ENCODE peak calls at places on chromosomes 6 and 20, in four cellular contexts. One of them, this sample, is unnamed.

GRCh38 chr6:78746457-78746856 is 120.9 kb upstream of the IRAK1BP1 start:
- DNase-seq in SK-N-SH: no peak
- DNase-seq in H1: no peak
- DNase-seq in GM12878: no peak
- DNase-seq in this sample: no peak

GRCh38 chr6:12269100-12269499 is 21.1 kb upstream of the EDN1 start:
- DNase-seq in SK-N-SH: no peak
- DNase-seq in GM12878: no peak
- DNase-seq in H1: no peak
- DNase-seq in this sample: no peak

GRCh38 chr20:23245553-23246128 is 105.0 kb upstream of the NXT1 start:
- DNase-seq in H1: no peak
- DNase-seq in GM12878: peak
- DNase-seq in SK-N-SH: no peak
- DNase-seq in this sample: peak

GRCh38 chr6:41774841-41775240 is 4.9 kb downstream of the FRS3 start:
- DNase-seq in SK-N-SH: no peak
- DNase-seq in H1: no peak
- DNase-seq in GM12878: no peak
- DNase-seq in this sample: no peak

GRCh38 chr6:14950103-14950969 is 295.5 kb upstream of the JARID2 start:
- DNase-seq in H1: no peak
- DNase-seq in SK-N-SH: no peak
- DNase-seq in GM12878: no peak
- DNase-seq in this sample: peak

GRCh38 chr6:44653761-44654218 is 266.3 kb downstream of the CDC5L start:
- DNase-seq in H1: no peak
- DNase-seq in SK-N-SH: no peak
- DNase-seq in GM12878: no peak
- DNase-seq in this sample: no peak

GRCh38 chr6:148438593-148438992 is 96.0 kb downstream of the SASH1 start:
- DNase-seq in GM12878: no peak
- DNase-seq in SK-N-SH: no peak
- DNase-seq in H1: no peak
- DNase-seq in this sample: no peak

GRCh38 chr20:36819662-36820061 is 46.1 kb upstream of the DSN1 start:
- DNase-seq in GM12878: no peak
- DNase-seq in SK-N-SH: no peak
- DNase-seq in H1: no peak
- DNase-seq in this sample: no peak

GRCh38 chr20:45765307-45765910 is 26.3 kb downstream of the WFDC3 start:
- DNase-seq in GM12878: no peak
- DNase-seq in H1: no peak
- DNase-seq in SK-N-SH: no peak
- DNase-seq in this sample: no peak

GRCh38 chr6:166898910-166899309 is 57.4 kb downstream of the RNASET2 start:
- DNase-seq in SK-N-SH: no peak
- DNase-seq in GM12878: no peak
- DNase-seq in H1: no peak
- DNase-seq in this sample: no peak

GRCh38 chr6:151242420-151242841 is 2.7 kb downstream of the AKAP12 start:
- DNase-seq in H1: no peak
- DNase-seq in GM12878: no peak
- DNase-seq in SK-N-SH: no peak
- DNase-seq in this sample: no peak

GRCh38 chr6:56757585-56757984 is 114.9 kb upstream of the DST start:
- DNase-seq in GM12878: no peak
- DNase-seq in H1: no peak
- DNase-seq in SK-N-SH: no peak
- DNase-seq in this sample: peak

GRCh38 chr6:24600903-24601302 is 45.1 kb downstream of the KIAA0319 start:
- DNase-seq in GM12878: no peak
- DNase-seq in SK-N-SH: no peak
- DNase-seq in H1: no peak
- DNase-seq in this sample: peak

GRCh38 chr20:56299362-56299761 is 50.8 kb downstream of the MC3R start:
- DNase-seq in SK-N-SH: peak
- DNase-seq in H1: no peak
- DNase-seq in GM12878: no peak
- DNase-seq in this sample: peak
- TF ChIP-seq NRF1 in SK-N-SH: no peak
- TF ChIP-seq NRF1 in H1: no peak
- TF ChIP-seq NRF1 in GM12878: no peak
- TF ChIP-seq NRF1 in this sample: no peak

GRCh38 chr6:158337332-158337731 is 25.1 kb downstream of the TULP4 start:
- DNase-seq in H1: no peak
- DNase-seq in GM12878: no peak
- DNase-seq in SK-N-SH: no peak
- DNase-seq in this sample: no peak

GRCh38 chr6:158332237-158332636 is 20.0 kb downstream of the TULP4 start:
- DNase-seq in SK-N-SH: no peak
- DNase-seq in H1: no peak
- DNase-seq in GM12878: no peak
- DNase-seq in this sample: no peak

GRCh38 chr6:158338311-158339112 is 26.2 kb downstream of the TULP4 start:
- DNase-seq in SK-N-SH: no peak
- DNase-seq in H1: no peak
- DNase-seq in GM12878: no peak
- DNase-seq in this sample: no peak

GRCh38 chr6:158333094-158333493 is 20.8 kb downstream of the TULP4 start:
- DNase-seq in GM12878: no peak
- DNase-seq in SK-N-SH: no peak
- DNase-seq in H1: no peak
- DNase-seq in this sample: no peak

GRCh38 chr6:158334534-158334933 is 22.3 kb downstream of the TULP4 start:
- DNase-seq in GM12878: no peak
- DNase-seq in SK-N-SH: no peak
- DNase-seq in H1: no peak
- DNase-seq in this sample: no peak
- TF ChIP-seq NRF1 in GM12878: no peak
- TF ChIP-seq NRF1 in SK-N-SH: no peak
- TF ChIP-seq NRF1 in H1: no peak
- TF ChIP-seq NRF1 in this sample: no peak

GRCh38 chr6:45677381-45677992 is 299.8 kb upstream of the SUPT3H start:
- DNase-seq in H1: no peak
- DNase-seq in GM12878: peak
- DNase-seq in SK-N-SH: no peak
- DNase-seq in this sample: no peak

GRCh38 chr6:45679163-45679562 is 301.4 kb upstream of the SUPT3H start:
- DNase-seq in GM12878: no peak
- DNase-seq in SK-N-SH: no peak
- DNase-seq in H1: no peak
- DNase-seq in this sample: no peak

GRCh38 chr6:45675634-45676033 is 297.9 kb upstream of the SUPT3H start:
- DNase-seq in GM12878: no peak
- DNase-seq in H1: no peak
- DNase-seq in SK-N-SH: no peak
- DNase-seq in this sample: no peak

GRCh38 chr6:45678063-45678620 is 300.4 kb upstream of the SUPT3H start:
- DNase-seq in GM12878: no peak
- DNase-seq in SK-N-SH: no peak
- DNase-seq in H1: no peak
- DNase-seq in this sample: no peak

GRCh38 chr6:45676376-45676775 is 298.6 kb upstream of the SUPT3H start:
- DNase-seq in H1: no peak
- DNase-seq in SK-N-SH: no peak
- DNase-seq in GM12878: no peak
- DNase-seq in this sample: no peak
- TF ChIP-seq NRF1 in H1: no peak
- TF ChIP-seq NRF1 in SK-N-SH: no peak
- TF ChIP-seq NRF1 in GM12878: no peak
- TF ChIP-seq NRF1 in this sample: no peak

GRCh38 chr6:95228636-95229035 is 348.7 kb upstream of the MANEA start:
- DNase-seq in GM12878: no peak
- DNase-seq in H1: no peak
- DNase-seq in SK-N-SH: no peak
- DNase-seq in this sample: no peak

GRCh38 chr6:95231416-95231815 is 345.9 kb upstream of the MANEA start:
- DNase-seq in GM12878: no peak
- DNase-seq in SK-N-SH: no peak
- DNase-seq in H1: no peak
- DNase-seq in this sample: no peak

GRCh38 chr6:95230071-95230740 is 347.1 kb upstream of the MANEA start:
- DNase-seq in H1: no peak
- DNase-seq in SK-N-SH: no peak
- DNase-seq in GM12878: no peak
- DNase-seq in this sample: no peak

GRCh38 chr6:95233879-95234278 is 343.5 kb upstream of the MANEA start:
- DNase-seq in H1: no peak
- DNase-seq in GM12878: no peak
- DNase-seq in SK-N-SH: no peak
- DNase-seq in this sample: no peak

DNA sequence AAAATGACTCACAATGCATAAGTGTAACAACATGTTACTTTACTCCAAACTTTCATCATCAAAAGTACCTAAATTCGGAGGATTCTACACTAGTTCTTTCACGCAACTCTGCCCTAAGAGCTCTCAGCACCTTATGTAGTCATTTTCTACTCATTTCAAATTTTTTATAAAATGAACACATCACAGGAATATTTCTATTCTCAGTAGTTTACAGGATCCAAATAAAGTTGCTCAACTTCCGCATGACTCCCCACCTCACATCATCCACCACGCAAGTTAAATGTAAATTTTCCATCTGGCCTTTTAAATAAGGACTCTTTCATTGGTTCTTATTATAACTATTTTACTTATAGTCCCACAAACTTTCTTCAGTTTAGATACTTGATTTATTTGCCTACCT is 344.9 kb upstream of the MANEA start:
- DNase-seq in H1: no peak
- DNase-seq in GM12878: no peak
- DNase-seq in SK-N-SH: no peak
- DNase-seq in this sample: no peak
- TF ChIP-seq NRF1 in H1: no peak
- TF ChIP-seq NRF1 in GM12878: no peak
- TF ChIP-seq NRF1 in SK-N-SH: no peak
- TF ChIP-seq NRF1 in this sample: no peak